ENCODE peak calls at places on chromosomes 16 and 17, in six cellular contexts. F is heart right ventricle, X is ascending aorta, Q is adipocyte, T is aorta, D is PC-3. E is an unnamed sample.

GRCh38 chr17:73748521-73748920 is 104.3 kb upstream of the SDK2 start:
- DNase-seq in F (no peak), X (no peak), Q (no peak), T (no peak), D (no peak), E (no peak)

GRCh38 chr17:39187152-39187830 is 10.2 kb downstream of the CACNB1 start:
- DNase-seq in F (no peak), X (no peak), Q (no peak), T (no peak), D (no peak), E (no peak)

GRCh38 chr16:31214705-31215286 is 877 bp downstream of the TRIM72 start:
- DNase-seq in F (no peak), X (no peak), Q (no peak), T (no peak), D (no peak), E (no peak)

GRCh38 chr17:49204521-49204920 is 5.9 kb downstream of the GNGT2 start:
- DNase-seq in F (no peak), X (no peak), Q (no peak), T (no peak), D (no peak), E (no peak)

GRCh38 chr17:70859829-70860228 is 690.5 kb downstream of the KCNJ2 start:
- DNase-seq in F (no peak), X (no peak), Q (no peak), T (no peak), D (no peak), E (no peak)

GRCh38 chr17:57735707-57736106 is 9.4 kb downstream of the CCDC182 start:
- DNase-seq in F (no peak), X (no peak), Q (no peak), T (no peak), D (peak; percentile 51), E (no peak)

GRCh38 chr16:84940670-84941551 is 70.4 kb downstream of the ZDHHC7 start:
- DNase-seq in F (no peak), X (no peak), Q (peak; percentile 90), T (peak; percentile 39), D (no peak), E (no peak)

GRCh38 chr17:74697477-74697876 is 15.2 kb downstream of the CD300LF start:
- DNase-seq in F (no peak), X (no peak), Q (no peak), T (no peak), D (no peak), E (no peak)

GRCh38 chr17:62888148-62888547 is 77.9 kb upstream of the TANC2 start:
- DNase-seq in F (no peak), X (no peak), Q (peak; percentile 18), T (no peak), D (peak; percentile 91), E (no peak)

GRCh38 chr16:89779917-89780316 is 36.5 kb downstream of the FANCA start:
- DNase-seq in F (no peak), X (no peak), Q (no peak), T (no peak), D (no peak), E (no peak)

GRCh38 chr17:62179525-62180161 is 114.6 kb upstream of the MED13 start:
- DNase-seq in F (no peak), X (no peak), Q (peak; percentile 32), T (no peak), D (peak; percentile 95), E (no peak)

GRCh38 chr17:34360571-34360970 is 2.5 kb downstream of the CCL1 start:
- DNase-seq in F (no peak), X (no peak), Q (no peak), T (no peak), D (no peak), E (no peak)

GRCh38 chr16:71626858-71627213 is 852 bp downstream of the MARVELD3 start:
- DNase-seq in F (no peak), X (no peak), Q (no peak), T (no peak), D (no peak), E (no peak)

GRCh38 chr17:75626496-75627038 is 6.7 kb upstream of the SMIM5 start:
- DNase-seq in F (no peak), X (no peak), Q (no peak), T (no peak), D (no peak), E (no peak)

GRCh38 chr16:73152731-73153130 is 104.8 kb upstream of the ZFHX3 start:
- DNase-seq in F (no peak), X (no peak), Q (no peak), T (no peak), D (no peak), E (no peak)

GRCh38 chr17:77266213-77266612 is 125.4 kb downstream of the SEC14L1 start:
- DNase-seq in F (no peak), X (no peak), Q (no peak), T (no peak), D (no peak), E (no peak)

GRCh38 chr16:80580109-80580832 is 39.5 kb downstream of the DYNLRB2 start:
- DNase-seq in F (no peak), X (no peak), Q (no peak), T (no peak), D (peak; percentile 26), E (no peak)

GRCh38 chr16:51146256-51146924 is 4.7 kb downstream of the SALL1 start:
- DNase-seq in F (no peak), X (no peak), Q (peak; percentile 78), T (no peak), D (no peak), E (no peak)

GRCh38 chr17:72839086-72839728 is 253.3 kb downstream of the SLC39A11 start:
- DNase-seq in F (no peak), X (no peak), Q (no peak), T (no peak), D (no peak), E (no peak)

GRCh38 chr17:41666708-41667279 is 21.9 kb upstream of the EIF1 start:
- DNase-seq in F (peak; percentile 87), X (peak; percentile 90), Q (peak; percentile 90), T (peak; percentile 90), D (peak; percentile 75), E (peak; percentile 29)

GRCh38 chr16:86424413-86424812 is 85.9 kb upstream of the FOXF1 start:
- DNase-seq in F (no peak), X (no peak), Q (no peak), T (no peak), D (no peak), E (no peak)

GRCh38 chr17:8488931-8489330 is 53.2 kb downstream of the NDEL1 start:
- DNase-seq in F (no peak), X (peak; percentile 89), Q (peak; percentile 69), T (peak; percentile 89), D (peak; percentile 27), E (no peak)

DNA sequence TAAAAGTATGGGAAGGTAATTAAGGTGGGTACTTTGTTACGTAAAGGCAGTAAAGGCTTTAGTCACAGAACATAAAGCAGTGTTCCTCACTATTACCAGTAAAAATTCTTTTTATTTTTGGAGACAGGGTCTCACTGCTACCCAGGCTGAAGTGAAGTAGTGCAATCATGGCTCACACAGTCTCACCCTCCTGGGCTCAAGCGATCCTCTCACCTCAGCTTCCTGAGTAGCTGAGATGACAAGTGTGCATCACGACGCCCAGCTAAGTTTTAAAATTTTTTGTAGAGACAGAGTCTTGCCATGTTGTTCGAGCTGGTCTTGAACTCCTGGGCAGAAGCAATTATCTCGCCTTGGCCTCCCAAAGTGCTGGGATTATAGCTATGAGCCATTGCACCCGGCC is 80.5 kb downstream of the CREBBP start:
- DNase-seq in F (no peak), X (no peak), Q (no peak), T (no peak), D (no peak), E (no peak)
- H3K4me1 ChIP-seq in F (peaks cover 83% of the 10 kb centered on the region), X (peaks cover 32% of the 10 kb centered on the region), Q (peaks cover 13% of the 10 kb centered on the region), T (peaks cover 4% of the 10 kb centered on the region), D (no peaks in the 10 kb centered on the region), E (no peaks in the 10 kb centered on the region)

DNA sequence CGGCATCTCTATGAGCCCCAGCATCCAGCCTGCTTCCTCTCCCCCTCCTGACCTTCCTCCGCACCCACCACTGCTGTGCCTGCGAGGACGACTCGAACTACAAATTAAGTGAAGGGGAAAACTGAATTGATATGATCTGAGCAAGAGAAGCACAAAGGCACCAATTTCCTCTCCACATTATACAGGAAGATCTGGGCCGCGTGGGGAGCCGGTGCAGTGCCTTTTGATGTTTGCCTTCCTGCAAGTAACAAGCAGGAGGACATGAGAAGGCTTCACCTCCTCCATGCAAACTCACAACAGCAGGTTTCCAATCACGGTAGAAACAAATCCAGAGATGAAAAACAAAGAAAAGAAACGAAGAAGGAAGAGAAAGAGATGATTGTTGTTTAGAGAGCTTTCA is 57.8 kb upstream of the MMP2 start:
- DNase-seq in F (no peak), X (no peak), Q (no peak), T (no peak), D (no peak), E (no peak)
- H3K27me3 ChIP-seq in F (no peaks in the 10 kb centered on the region), X (no peaks in the 10 kb centered on the region), Q (peaks cover 25% of the 10 kb centered on the region), T (no peaks in the 10 kb centered on the region), D (peaks cover 5% of the 10 kb centered on the region), E (no peaks in the 10 kb centered on the region)

DNA sequence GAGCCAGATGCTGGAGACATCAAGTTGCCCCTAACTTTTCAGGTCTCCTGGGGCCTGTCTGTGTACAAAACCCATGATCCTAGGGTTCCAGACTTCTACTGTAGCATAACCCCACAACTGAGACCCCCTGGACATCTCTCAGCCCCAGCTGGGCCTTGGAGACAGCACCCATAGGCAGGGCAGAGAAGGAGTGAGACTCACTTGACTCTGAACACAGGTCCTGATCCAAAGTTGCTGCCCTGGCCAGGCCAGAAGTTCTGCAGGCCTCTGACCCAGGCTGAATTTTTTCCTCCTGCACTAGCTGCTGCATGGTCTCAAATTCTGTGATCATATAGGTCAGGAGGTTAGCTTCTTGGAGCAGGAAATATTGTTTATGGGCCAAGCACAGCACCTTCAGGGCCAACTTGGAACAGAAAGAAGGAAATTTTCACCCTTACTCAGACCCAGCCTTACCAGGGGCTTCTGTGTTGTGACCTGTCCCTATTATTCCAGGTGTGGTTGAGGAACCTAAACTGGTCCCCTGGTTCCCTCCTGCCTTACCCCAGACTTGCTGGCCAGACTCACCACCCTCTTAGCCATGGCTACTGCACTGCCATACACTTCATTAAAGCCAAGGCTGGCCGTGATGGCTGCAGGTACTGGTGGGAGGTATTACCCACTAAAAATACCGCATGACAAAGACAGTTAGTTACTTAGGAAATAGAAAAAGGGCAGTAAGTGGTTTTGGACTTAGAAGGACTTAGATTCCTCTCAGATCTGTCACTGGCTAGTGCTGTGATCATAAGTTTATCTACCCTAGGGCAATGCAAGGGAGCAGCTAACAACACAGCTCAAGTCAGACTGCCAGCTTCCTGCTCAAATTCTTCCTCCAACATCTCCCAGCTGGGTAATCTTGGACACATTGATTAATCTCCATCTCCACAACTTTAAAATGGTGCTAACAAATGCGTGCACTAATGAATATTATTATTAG is 2180.1 kb downstream of the TP53TG3F start:
- DNase-seq in F (no peak), X (no peak), Q (no peak), T (no peak), D (no peak), E (no peak)
- H3K9me3 ChIP-seq in F (no peaks in the 10 kb centered on the region), X (no peaks in the 10 kb centered on the region), Q (no peaks in the 10 kb centered on the region), T (no peaks in the 10 kb centered on the region), D (no peaks in the 10 kb centered on the region), E (no peaks in the 10 kb centered on the region)

DNA sequence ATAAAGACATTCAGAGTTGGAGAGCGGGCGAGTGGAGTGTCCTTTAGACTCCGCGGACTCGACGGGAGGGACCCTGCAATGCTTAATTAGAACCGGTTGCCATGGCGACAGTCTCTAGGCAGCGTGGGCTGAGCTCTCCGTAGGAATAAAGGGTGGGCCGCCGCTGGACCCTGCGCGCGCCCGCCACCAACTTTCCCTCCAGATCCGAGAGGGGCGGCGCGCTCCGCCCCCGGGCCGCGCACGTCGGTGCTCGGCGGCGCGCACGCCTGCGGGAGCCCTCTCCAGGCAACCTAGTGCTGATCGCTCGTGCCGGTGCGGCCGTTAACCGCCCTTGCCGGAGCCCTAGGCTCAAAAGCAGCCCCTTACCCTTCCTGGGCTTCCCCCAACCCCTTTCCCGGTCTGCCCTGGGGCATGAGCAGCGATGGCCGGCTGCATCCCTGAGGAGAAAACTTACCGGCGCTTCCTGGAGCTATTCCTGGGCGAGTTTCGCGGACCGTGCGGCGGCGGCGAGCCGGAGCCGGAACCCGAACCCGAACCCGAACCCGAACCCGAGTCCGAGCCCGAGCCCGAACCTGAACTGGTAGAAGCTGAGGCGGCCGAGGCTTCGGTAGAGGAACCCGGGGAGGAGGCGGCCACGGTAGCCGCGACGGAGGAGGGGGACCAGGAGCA is at the start of gene PPM1E:
- DNase-seq in F (peak; percentile 34), X (no peak), Q (peak; percentile 36), T (peak; percentile 50), D (peak; percentile 26), E (no peak)
- H3K4me1 ChIP-seq in F (peaks cover 16% of the 10 kb centered on the region), X (no peaks in the 10 kb centered on the region), Q (peaks cover 4% of the 10 kb centered on the region), T (no peaks in the 10 kb centered on the region), D (peaks cover 11% of the 10 kb centered on the region), E (peaks cover 9% of the 10 kb centered on the region)